ENCODE peak calls at places on chromosomes 4 and X, in nine cellular contexts. E is esophagus squamous epithelium, K is cardiac muscle cell, N is fibroblast of lung, J is HepG2, M is tibial artery, W is transverse colon, Z is left ventricle myocardium inferior, I is left lung. C is an unnamed sample. For H3K4me1, the result is how much of the 10 kb centered on the place peaks cover.

GRCh38 chr4:139559095-139559490 is 3.1 kb upstream of the SETD7 start:
- DNase-seq in E (no peak), K (no peak), N (no peak), J (no peak), M (no peak), W (no peak), Z (no peak), I (no peak), C (no peak)

GRCh38 chrX:95071621-95072020 is 1397.6 kb downstream of the FAM133A start:
- DNase-seq in E (no peak), K (no peak), N (no peak), J (no peak), M (no peak), W (no peak), Z (no peak), I (no peak), C (no peak)

GRCh38 chr4:96713271-96713670 is 873.4 kb downstream of the PDHA2 start:
- DNase-seq in E (no peak), K (no peak), N (no peak), J (no peak), M (no peak), W (no peak), Z (no peak), I (no peak), C (no peak)

GRCh38 chr4:152436384-152436783 is 99.5 kb downstream of the FBXW7 start:
- DNase-seq in E (no peak), K (no peak), N (no peak), J (no peak), M (no peak), W (no peak), Z (no peak), I (no peak), C (no peak)

GRCh38 chr4:52957220-52957686 is 95.1 kb downstream of the RASL11B start:
- DNase-seq in E (no peak), K (peak), N (peak), J (no peak), M (no peak), W (peak), Z (no peak), I (no peak), C (peak)

GRCh38 chr4:153553820-153554173 is 87.6 kb downstream of the TMEM131L start:
- DNase-seq in E (no peak), K (no peak), N (no peak), J (no peak), M (no peak), W (no peak), Z (no peak), I (no peak), C (no peak)

GRCh38 chrX:29824176-29824906 is 391.0 kb upstream of the MAGEB2 start:
- DNase-seq in E (no peak), K (no peak), N (no peak), J (no peak), M (no peak), W (no peak), Z (no peak), I (no peak), C (no peak)

GRCh38 chr4:86831262-86832090 is 17.7 kb downstream of the SLC10A6 start:
- DNase-seq in E (no peak), K (no peak), N (peak), J (peak), M (no peak), W (peak), Z (no peak), I (peak), C (peak)

GRCh38 chr4:61440306-61440705 is 240.2 kb downstream of the ADGRL3 start:
- DNase-seq in E (no peak), K (no peak), N (no peak), J (no peak), M (no peak), W (no peak), Z (no peak), I (no peak), C (no peak)

GRCh38 chr4:7785017-7785416 is 154.6 kb downstream of the AFAP1 start:
- DNase-seq in E (no peak), K (no peak), N (no peak), J (no peak), M (no peak), W (no peak), Z (no peak), I (no peak), C (no peak)

GRCh38 chrX:104281564-104281963 is 26.8 kb upstream of the ESX1 start:
- DNase-seq in E (no peak), K (no peak), N (no peak), J (no peak), M (no peak), W (no peak), Z (no peak), I (no peak), C (no peak)

GRCh38 chr4:140296335-140296753 is 77.1 kb upstream of the SCOC start:
- DNase-seq in E (peak), K (no peak), N (peak), J (peak), M (peak), W (peak), Z (peak), I (no peak), C (peak)

GRCh38 chrX:27583976-27584375 is 6.2 kb upstream of the DCAF8L2 start:
- DNase-seq in E (no peak), K (no peak), N (peak), J (no peak), M (no peak), W (no peak), Z (no peak), I (no peak), C (no peak)

GRCh38 chr4:145882594-145882993 is 56.0 kb downstream of the ZNF827 start:
- DNase-seq in E (no peak), K (no peak), N (no peak), J (no peak), M (no peak), W (no peak), Z (no peak), I (no peak), C (no peak)

GRCh38 chr4:2925931-2926860 is 37.0 kb downstream of the NOP14 start:
- DNase-seq in E (no peak), K (no peak), N (no peak), J (no peak), M (peak), W (no peak), Z (no peak), I (no peak), C (peak)

GRCh38 chr4:77308843-77309242 is 151.8 kb downstream of the CCNG2 start:
- DNase-seq in E (no peak), K (peak), N (peak), J (peak), M (no peak), W (no peak), Z (no peak), I (no peak), C (no peak)

GRCh38 chr4:4558881-4559280 is 17.0 kb upstream of the STX18 start:
- DNase-seq in E (no peak), K (no peak), N (no peak), J (no peak), M (no peak), W (no peak), Z (no peak), I (no peak), C (no peak)

GRCh38 chr4:139918591-139918990 is 235.4 kb downstream of the MAML3 start:
- DNase-seq in E (no peak), K (no peak), N (no peak), J (no peak), M (no peak), W (no peak), Z (no peak), I (no peak), C (no peak)

GRCh38 chr4:112266823-112267222 is 18.9 kb downstream of the TIFA start:
- DNase-seq in E (no peak), K (no peak), N (peak), J (no peak), M (no peak), W (no peak), Z (no peak), I (no peak), C (no peak)

GRCh38 chr4:121256346-121256745 is 92.2 kb upstream of the TNIP3 start:
- DNase-seq in E (no peak), K (no peak), N (peak), J (no peak), M (no peak), W (no peak), Z (no peak), I (no peak), C (no peak)

GRCh38 chr4:184355111-184355604 is 119.2 kb downstream of the IRF2 start:
- DNase-seq in E (peak), K (no peak), N (peak), J (peak), M (peak), W (no peak), Z (no peak), I (no peak), C (no peak)

GRCh38 chr4:72320185-72320948 is 248.7 kb downstream of the ADAMTS3 start:
- DNase-seq in E (no peak), K (no peak), N (no peak), J (peak), M (no peak), W (no peak), Z (no peak), I (no peak), C (no peak)

GRCh38 chr4:3122081-3122563 is 47.6 kb downstream of the HTT start:
- DNase-seq in E (no peak), K (no peak), N (peak), J (no peak), M (no peak), W (no peak), Z (no peak), I (no peak), C (no peak)

GRCh38 chr4:142365386-142365785 is 480.7 kb downstream of the INPP4B start:
- DNase-seq in E (no peak), K (no peak), N (no peak), J (no peak), M (no peak), W (no peak), Z (no peak), I (no peak), C (no peak)

GRCh38 chrX:12767856-12768255 is 23.4 kb upstream of the PRPS2 start:
- DNase-seq in E (no peak), K (no peak), N (no peak), J (no peak), M (no peak), W (no peak), Z (no peak), I (no peak), C (no peak)

GRCh38 chr4:25500626-25501318 is 123.7 kb downstream of the ANAPC4 start:
- DNase-seq in E (no peak), K (no peak), N (no peak), J (no peak), M (no peak), W (no peak), Z (no peak), I (no peak), C (no peak)

GRCh38 chr4:48945981-48946380 is 39.4 kb upstream of the OCIAD2 start:
- DNase-seq in E (no peak), K (no peak), N (no peak), J (no peak), M (no peak), W (no peak), Z (no peak), I (no peak), C (no peak)

GRCh38 chrX:136148391-136148790 is 1.1 kb downstream of the FHL1 start:
- DNase-seq in E (no peak), K (no peak), N (no peak), J (no peak), M (no peak), W (no peak), Z (no peak), I (no peak), C (no peak)

GRCh38 chr4:165131247-165131832 is 18.7 kb upstream of the TMEM192 start:
- DNase-seq in E (no peak), K (peak), N (peak), J (peak), M (peak), W (peak), Z (no peak), I (no peak), C (peak)

GRCh38 chrX:70433848-70434351 is 10.7 kb upstream of the DLG3 start:
- DNase-seq in E (peak), K (peak), N (peak), J (peak), M (peak), W (peak), Z (peak), I (peak), C (peak)

GRCh38 chr4:98653890-98654867 is 4.2 kb downstream of the TSPAN5 start:
- DNase-seq in E (no peak), K (no peak), N (peak), J (no peak), M (no peak), W (no peak), Z (no peak), I (no peak), C (peak)

DNA sequence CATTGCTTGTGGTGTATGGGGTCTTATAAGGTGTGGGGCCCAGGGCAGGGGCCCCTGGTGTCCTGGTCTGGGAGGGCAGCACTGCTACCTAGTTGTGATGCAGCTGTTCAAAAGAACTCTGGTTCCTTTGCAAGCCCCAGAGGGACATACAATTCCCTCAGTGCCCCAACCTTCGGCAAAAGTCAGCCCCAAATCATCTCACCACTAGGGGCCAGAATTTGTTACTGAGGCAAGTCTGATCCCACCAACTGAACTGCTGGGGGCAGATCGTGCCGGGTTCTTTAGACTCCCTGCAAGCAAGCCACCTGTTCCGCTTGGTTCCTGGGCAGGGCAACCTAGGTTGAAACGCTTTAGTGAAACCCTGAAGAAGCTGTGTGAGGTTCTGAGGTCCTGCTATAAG is 180.1 kb upstream of the S100G start:
- DNase-seq in E (no peak), K (no peak), N (no peak), J (no peak), M (no peak), W (no peak), Z (no peak), I (no peak), C (no peak)
- TF ChIP-seq CTCF in E (no peak), K (peak), N (no peak), J (peak), M (no peak), W (no peak), Z (no peak), I (no peak), C (no peak)

DNA sequence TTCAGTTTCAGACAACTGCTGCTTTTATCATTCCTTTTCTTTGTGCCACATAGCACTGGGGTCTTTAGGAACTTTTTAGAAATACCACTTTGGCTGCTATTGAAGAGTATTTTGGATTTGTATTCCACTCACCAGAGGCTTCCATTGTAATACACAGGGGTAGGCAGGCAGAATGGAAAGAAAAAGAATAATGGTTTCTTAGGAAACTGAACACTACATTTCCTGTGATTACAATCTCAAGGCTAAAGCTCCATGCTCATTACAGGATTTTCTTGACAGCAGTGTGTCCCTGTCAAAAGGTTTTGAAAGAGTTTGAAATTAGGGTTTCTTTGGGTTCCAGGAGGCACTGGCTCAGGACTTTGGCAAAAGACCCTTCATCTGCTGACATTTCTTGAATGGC is 74.9 kb upstream of the STIM2 start:
- DNase-seq in E (no peak), K (no peak), N (no peak), J (no peak), M (no peak), W (no peak), Z (no peak), I (no peak), C (no peak)
- H3K4me1 ChIP-seq in E (under half), K (under half), N (under half), J (under half), M (under half), W (under half), Z (under half), I (under half), C (under half)

GRCh38 chrX:49230500-49231232 is 2.5 kb downstream of the CACNA1F start:
- DNase-seq in E (peak), K (peak), N (no peak), J (peak), M (peak), W (peak), Z (peak), I (peak), C (no peak)
- TF ChIP-seq CTCF in E (peak), K (peak), N (peak), J (peak), M (no peak), W (no peak), Z (no peak), I (no peak), C (no peak)

GRCh38 chr4:83316459-83317170 is 18.0 kb downstream of the HPSE start:
- DNase-seq in E (no peak), K (no peak), N (no peak), J (no peak), M (no peak), W (no peak), Z (no peak), I (no peak), C (no peak)
- H3K4me1 ChIP-seq in E (under half), K (under half), N (under half), J (under half), M (under half), W (under half), Z (under half), I (under half), C (under half)

GRCh38 chrX:11757729-11758399 is at the start of gene MSL3:
- DNase-seq in E (no peak), K (peak), N (peak), J (no peak), M (peak), W (peak), Z (peak), I (peak), C (peak)

GRCh38 chrX:11754958-11755645 is 2.9 kb upstream of the MSL3 start:
- DNase-seq in E (no peak), K (no peak), N (no peak), J (no peak), M (no peak), W (no peak), Z (no peak), I (no peak), C (no peak)

GRCh38 chrX:11757397-11757728 is 674 bp upstream of the MSL3 start:
- DNase-seq in E (no peak), K (no peak), N (no peak), J (no peak), M (no peak), W (no peak), Z (no peak), I (no peak), C (no peak)

GRCh38 chrX:11755724-11756123 is 2.3 kb upstream of the MSL3 start:
- DNase-seq in E (no peak), K (no peak), N (no peak), J (peak), M (no peak), W (no peak), Z (no peak), I (no peak), C (no peak)

DNA sequence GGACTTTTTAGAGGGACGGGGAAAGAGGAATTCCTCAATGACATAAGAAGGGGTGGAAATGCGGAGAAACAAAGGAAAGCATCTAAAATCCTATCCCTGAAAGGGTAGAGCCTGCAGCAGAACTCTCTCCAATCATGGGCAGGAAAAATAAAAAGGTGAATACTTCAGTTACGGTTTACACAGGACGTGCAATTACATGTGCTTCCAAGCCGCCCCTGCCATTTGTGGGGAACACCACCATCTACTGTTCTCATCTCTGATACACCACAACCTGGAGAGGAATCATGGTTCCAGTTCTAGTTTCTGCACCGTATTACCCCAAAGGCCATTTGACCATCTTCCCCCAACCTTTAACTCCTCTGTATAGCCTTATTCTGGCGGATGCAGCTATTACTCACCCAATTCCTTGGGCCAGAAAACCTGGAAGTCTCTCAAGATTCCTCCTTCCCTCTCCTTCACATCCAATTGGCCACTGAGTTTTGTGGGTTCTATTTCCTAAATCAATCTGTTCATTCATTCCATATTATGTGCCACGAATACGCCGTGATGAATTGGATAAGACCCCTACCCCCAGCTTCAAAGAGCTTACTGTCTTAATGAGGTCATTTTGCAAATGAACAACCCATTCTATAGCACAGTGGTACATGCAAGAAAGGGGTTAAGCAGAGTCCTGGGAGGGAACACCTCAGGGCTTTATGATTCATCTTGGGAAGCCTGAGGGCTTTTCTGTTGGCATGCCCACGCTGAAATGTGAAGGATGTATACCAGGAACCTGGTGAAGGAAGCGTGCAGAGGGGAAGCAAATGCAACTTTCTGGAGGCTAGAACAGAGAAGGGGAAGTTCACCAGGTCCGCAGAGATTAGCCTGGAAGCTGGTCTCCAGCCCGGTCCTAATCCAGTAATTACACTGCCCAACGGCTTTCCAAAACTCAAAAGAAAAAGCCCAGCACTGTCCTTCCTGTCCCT is 1.4 kb upstream of the MSL3 start:
- DNase-seq in E (no peak), K (no peak), N (no peak), J (no peak), M (no peak), W (no peak), Z (no peak), I (no peak), C (no peak)
- TF ChIP-seq CTCF in E (no peak), K (no peak), N (no peak), J (peak), M (no peak), W (no peak), Z (no peak), I (no peak), C (no peak)